ENCODE peak calls at places on chromosomes 5 and 9, in nine cellular contexts. One of them, this sample, is unnamed.

GRCh38 chr5:41406944-41407343 is 103.5 kb downstream of the PLCXD3 start:
- DNase-seq in mesenchymal stem cell: no peak
- DNase-seq in IMR-90: no peak
- DNase-seq in A549: peak
- DNase-seq in RWPE2: no peak
- DNase-seq in uterus: no peak
- DNase-seq in GM23248: no peak
- DNase-seq in neural progenitor cell: no peak
- DNase-seq in heart left ventricle: no peak
- DNase-seq in this sample: no peak

GRCh38 chr5:99019812-99020697 is 91.2 kb upstream of the CHD1 start:
- DNase-seq in mesenchymal stem cell: peak
- DNase-seq in IMR-90: peak
- DNase-seq in A549: peak
- DNase-seq in RWPE2: no peak
- DNase-seq in uterus: no peak
- DNase-seq in GM23248: peak
- DNase-seq in neural progenitor cell: no peak
- DNase-seq in heart left ventricle: no peak
- DNase-seq in this sample: no peak

GRCh38 chr5:39780341-39780740 is 355.6 kb upstream of the DAB2 start:
- DNase-seq in mesenchymal stem cell: peak
- DNase-seq in IMR-90: peak
- DNase-seq in A549: no peak
- DNase-seq in RWPE2: no peak
- DNase-seq in uterus: no peak
- DNase-seq in GM23248: peak
- DNase-seq in neural progenitor cell: peak
- DNase-seq in heart left ventricle: no peak
- DNase-seq in this sample: no peak

GRCh38 chr9:21873540-21874221 is 71.2 kb downstream of the MTAP start:
- DNase-seq in mesenchymal stem cell: peak
- DNase-seq in IMR-90: peak
- DNase-seq in A549: no peak
- DNase-seq in RWPE2: no peak
- DNase-seq in uterus: no peak
- DNase-seq in GM23248: peak
- DNase-seq in neural progenitor cell: no peak
- DNase-seq in heart left ventricle: no peak
- DNase-seq in this sample: no peak

GRCh38 chr9:87181670-87182069 is 234.4 kb upstream of the GAS1 start:
- DNase-seq in mesenchymal stem cell: no peak
- DNase-seq in IMR-90: no peak
- DNase-seq in A549: no peak
- DNase-seq in RWPE2: no peak
- DNase-seq in uterus: no peak
- DNase-seq in GM23248: no peak
- DNase-seq in neural progenitor cell: no peak
- DNase-seq in heart left ventricle: no peak
- DNase-seq in this sample: no peak

GRCh38 chr9:128972956-128973355 is 25.5 kb downstream of the NUP188 start:
- DNase-seq in mesenchymal stem cell: peak
- DNase-seq in IMR-90: peak
- DNase-seq in A549: peak
- DNase-seq in RWPE2: no peak
- DNase-seq in uterus: no peak
- DNase-seq in GM23248: peak
- DNase-seq in neural progenitor cell: no peak
- DNase-seq in heart left ventricle: no peak
- DNase-seq in this sample: no peak

GRCh38 chr9:98807811-98808195 is 333 bp downstream of the GALNT12 start:
- DNase-seq in mesenchymal stem cell: peak
- DNase-seq in IMR-90: no peak
- DNase-seq in A549: no peak
- DNase-seq in RWPE2: no peak
- DNase-seq in uterus: no peak
- DNase-seq in GM23248: peak
- DNase-seq in neural progenitor cell: peak
- DNase-seq in heart left ventricle: no peak
- DNase-seq in this sample: no peak

GRCh38 chr5:59744531-59744992 is 149.0 kb downstream of the PDE4D start:
- DNase-seq in mesenchymal stem cell: peak
- DNase-seq in IMR-90: peak
- DNase-seq in A549: peak
- DNase-seq in RWPE2: no peak
- DNase-seq in uterus: no peak
- DNase-seq in GM23248: peak
- DNase-seq in neural progenitor cell: no peak
- DNase-seq in heart left ventricle: no peak
- DNase-seq in this sample: no peak

GRCh38 chr9:131641618-131642495 is 96.5 kb downstream of the PRRT1B start:
- DNase-seq in mesenchymal stem cell: no peak
- DNase-seq in IMR-90: no peak
- DNase-seq in A549: peak
- DNase-seq in RWPE2: no peak
- DNase-seq in uterus: no peak
- DNase-seq in GM23248: no peak
- DNase-seq in neural progenitor cell: no peak
- DNase-seq in heart left ventricle: peak
- DNase-seq in this sample: peak

GRCh38 chr9:131639771-131640437 is 94.6 kb downstream of the PRRT1B start:
- DNase-seq in mesenchymal stem cell: no peak
- DNase-seq in IMR-90: no peak
- DNase-seq in A549: no peak
- DNase-seq in RWPE2: no peak
- DNase-seq in uterus: no peak
- DNase-seq in GM23248: no peak
- DNase-seq in neural progenitor cell: peak
- DNase-seq in heart left ventricle: no peak
- DNase-seq in this sample: no peak

GRCh38 chr9:131636593-131636992 is 91.3 kb downstream of the PRRT1B start:
- DNase-seq in mesenchymal stem cell: no peak
- DNase-seq in IMR-90: no peak
- DNase-seq in A549: no peak
- DNase-seq in RWPE2: no peak
- DNase-seq in uterus: no peak
- DNase-seq in GM23248: no peak
- DNase-seq in neural progenitor cell: no peak
- DNase-seq in heart left ventricle: no peak
- DNase-seq in this sample: no peak

GRCh38 chr9:131642496-131643083 is 97.3 kb downstream of the PRRT1B start:
- DNase-seq in mesenchymal stem cell: no peak
- DNase-seq in IMR-90: no peak
- DNase-seq in A549: no peak
- DNase-seq in RWPE2: no peak
- DNase-seq in uterus: no peak
- DNase-seq in GM23248: no peak
- DNase-seq in neural progenitor cell: peak
- DNase-seq in heart left ventricle: no peak
- DNase-seq in this sample: no peak

DNA sequence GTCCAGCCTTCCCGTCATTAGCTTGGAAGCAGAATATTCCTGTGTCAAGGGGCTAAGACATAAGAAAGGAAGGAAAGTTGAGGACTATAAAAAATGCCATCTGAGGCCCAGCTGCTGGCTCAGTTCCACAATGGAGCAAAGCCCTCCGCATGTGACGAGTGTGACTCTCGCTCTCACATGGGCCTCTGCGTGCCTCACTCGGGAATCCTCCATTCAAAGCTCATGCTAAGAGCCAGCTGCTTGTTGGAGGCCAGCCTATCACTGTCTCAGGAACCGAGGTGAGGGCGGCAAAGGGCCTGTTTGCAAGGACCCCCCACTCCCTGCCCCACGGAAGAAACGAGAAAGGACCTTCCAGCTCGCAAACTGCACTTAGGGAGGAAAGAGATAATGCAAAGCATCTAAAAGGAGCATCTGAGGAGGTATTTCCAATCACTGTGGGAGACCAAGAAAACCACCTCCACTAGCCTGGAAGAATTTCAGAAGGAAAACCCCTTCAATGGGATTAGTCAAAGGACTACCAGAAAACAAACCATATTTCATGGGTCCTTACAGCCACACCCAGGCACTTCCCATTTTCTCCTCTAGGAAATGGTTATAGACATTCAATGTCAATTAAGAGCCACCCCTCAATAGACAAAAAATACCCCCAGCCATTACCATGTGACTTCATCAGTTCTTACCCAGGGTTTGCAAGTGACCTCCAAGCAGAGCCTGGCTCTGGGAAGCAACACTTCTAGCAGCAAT is 95.3 kb downstream of the PRRT1B start:
- DNase-seq in mesenchymal stem cell: no peak
- DNase-seq in IMR-90: no peak
- DNase-seq in A549: no peak
- DNase-seq in RWPE2: no peak
- DNase-seq in uterus: no peak
- DNase-seq in GM23248: peak
- DNase-seq in neural progenitor cell: no peak
- DNase-seq in heart left ventricle: peak
- DNase-seq in this sample: no peak
- H3K27ac ChIP-seq in mesenchymal stem cell: no peak
- H3K27ac ChIP-seq in IMR-90: no peak
- H3K27ac ChIP-seq in A549: no peak
- H3K27ac ChIP-seq in RWPE2: no peak
- H3K27ac ChIP-seq in uterus: peak
- H3K27ac ChIP-seq in GM23248: no peak
- H3K27ac ChIP-seq in neural progenitor cell: no peak
- H3K27ac ChIP-seq in heart left ventricle: peak
- H3K27ac ChIP-seq in this sample: peak

GRCh38 chr9:28052104-28052503 is 478.8 kb upstream of the C9orf72 start:
- DNase-seq in mesenchymal stem cell: no peak
- DNase-seq in IMR-90: no peak
- DNase-seq in A549: no peak
- DNase-seq in RWPE2: no peak
- DNase-seq in uterus: no peak
- DNase-seq in GM23248: no peak
- DNase-seq in neural progenitor cell: no peak
- DNase-seq in heart left ventricle: no peak
- DNase-seq in this sample: no peak

GRCh38 chr9:28056466-28056865 is 483.2 kb upstream of the C9orf72 start:
- DNase-seq in mesenchymal stem cell: no peak
- DNase-seq in IMR-90: no peak
- DNase-seq in A549: no peak
- DNase-seq in RWPE2: no peak
- DNase-seq in uterus: no peak
- DNase-seq in GM23248: no peak
- DNase-seq in neural progenitor cell: no peak
- DNase-seq in heart left ventricle: no peak
- DNase-seq in this sample: no peak

GRCh38 chr9:28053378-28053777 is 480.1 kb upstream of the C9orf72 start:
- DNase-seq in mesenchymal stem cell: no peak
- DNase-seq in IMR-90: no peak
- DNase-seq in A549: no peak
- DNase-seq in RWPE2: no peak
- DNase-seq in uterus: no peak
- DNase-seq in GM23248: no peak
- DNase-seq in neural progenitor cell: no peak
- DNase-seq in heart left ventricle: no peak
- DNase-seq in this sample: no peak

GRCh38 chr9:28059192-28059591 is 485.9 kb upstream of the C9orf72 start:
- DNase-seq in mesenchymal stem cell: no peak
- DNase-seq in IMR-90: no peak
- DNase-seq in A549: no peak
- DNase-seq in RWPE2: no peak
- DNase-seq in uterus: no peak
- DNase-seq in GM23248: no peak
- DNase-seq in neural progenitor cell: no peak
- DNase-seq in heart left ventricle: no peak
- DNase-seq in this sample: no peak

DNA sequence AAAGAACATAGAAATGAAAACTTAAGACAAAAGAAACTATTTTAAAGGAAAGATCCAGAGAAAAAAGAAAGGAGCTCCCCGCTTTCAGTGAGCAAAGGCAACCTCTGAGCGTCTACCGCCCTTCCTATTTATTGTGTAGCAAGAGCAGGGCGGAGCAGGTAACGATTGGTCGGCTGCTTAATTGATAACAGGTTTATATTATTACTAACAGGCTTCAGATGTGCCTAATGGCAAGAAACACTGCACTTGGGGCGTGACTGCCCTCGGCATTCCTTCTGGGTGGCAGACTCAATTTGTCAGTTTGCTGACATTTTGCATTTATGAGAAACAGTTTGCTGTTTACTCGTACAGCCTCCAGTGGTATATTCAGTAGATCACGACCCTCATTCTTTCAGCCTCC is 482.7 kb upstream of the C9orf72 start:
- DNase-seq in mesenchymal stem cell: no peak
- DNase-seq in IMR-90: no peak
- DNase-seq in A549: no peak
- DNase-seq in RWPE2: no peak
- DNase-seq in uterus: no peak
- DNase-seq in GM23248: peak
- DNase-seq in neural progenitor cell: no peak
- DNase-seq in heart left ventricle: no peak
- DNase-seq in this sample: no peak
- H3K27ac ChIP-seq in mesenchymal stem cell: no peak
- H3K27ac ChIP-seq in IMR-90: no peak
- H3K27ac ChIP-seq in A549: no peak
- H3K27ac ChIP-seq in RWPE2: no peak
- H3K27ac ChIP-seq in uterus: no peak
- H3K27ac ChIP-seq in GM23248: no peak
- H3K27ac ChIP-seq in neural progenitor cell: no peak
- H3K27ac ChIP-seq in heart left ventricle: no peak
- H3K27ac ChIP-seq in this sample: no peak

DNA sequence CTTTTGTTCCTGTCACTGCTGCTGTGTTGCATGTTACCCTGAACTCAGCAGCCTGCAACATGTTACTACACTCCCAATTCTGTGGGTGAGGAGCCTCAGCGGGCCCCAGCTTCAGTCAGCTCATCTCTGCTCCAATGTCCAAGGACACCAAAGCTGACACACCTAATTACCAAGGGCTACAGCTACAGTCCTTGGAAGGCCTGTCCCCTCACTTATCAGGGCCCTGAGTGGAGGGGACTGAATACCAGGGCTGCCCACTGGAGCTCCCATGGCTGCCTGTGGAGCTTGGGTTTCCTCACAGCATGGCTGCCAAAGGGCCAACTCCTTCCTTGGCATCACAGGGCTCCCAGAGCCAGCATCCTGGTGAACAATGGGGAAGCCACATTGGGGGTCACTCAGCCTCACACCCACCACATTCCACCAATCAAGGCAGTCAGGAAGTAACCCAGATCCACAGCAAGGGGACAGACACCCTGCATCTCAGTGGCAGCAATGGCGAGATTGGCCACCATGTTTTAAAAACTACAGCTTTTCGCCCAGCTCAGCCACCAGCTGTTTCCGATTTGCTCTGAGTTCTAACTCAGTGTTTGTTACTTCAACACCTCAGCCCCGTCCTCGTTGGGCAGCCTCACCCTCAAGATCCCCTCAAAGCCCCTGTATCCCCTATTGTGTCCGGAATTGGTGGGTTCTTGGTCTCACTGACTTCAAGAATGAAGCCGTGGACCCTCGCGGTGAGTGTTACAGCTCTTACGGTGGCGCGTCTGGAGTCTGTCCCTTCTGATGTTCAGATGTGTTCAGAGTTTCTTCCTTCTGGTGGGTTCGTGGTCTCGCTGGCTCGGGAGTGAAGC is 18.9 kb downstream of the SEMA4D start:
- DNase-seq in mesenchymal stem cell: no peak
- DNase-seq in IMR-90: no peak
- DNase-seq in A549: no peak
- DNase-seq in RWPE2: no peak
- DNase-seq in uterus: no peak
- DNase-seq in GM23248: no peak
- DNase-seq in neural progenitor cell: no peak
- DNase-seq in heart left ventricle: no peak
- DNase-seq in this sample: no peak
- H3K27ac ChIP-seq in mesenchymal stem cell: no peak
- H3K27ac ChIP-seq in IMR-90: no peak
- H3K27ac ChIP-seq in A549: no peak
- H3K27ac ChIP-seq in RWPE2: peak
- H3K27ac ChIP-seq in uterus: no peak
- H3K27ac ChIP-seq in GM23248: no peak
- H3K27ac ChIP-seq in neural progenitor cell: no peak
- H3K27ac ChIP-seq in heart left ventricle: no peak
- H3K27ac ChIP-seq in this sample: no peak

GRCh38 chr5:151212361-151212899 is 11.5 kb downstream of the CCDC69 start:
- DNase-seq in mesenchymal stem cell: no peak
- DNase-seq in IMR-90: no peak
- DNase-seq in A549: no peak
- DNase-seq in RWPE2: peak
- DNase-seq in uterus: no peak
- DNase-seq in GM23248: no peak
- DNase-seq in neural progenitor cell: no peak
- DNase-seq in heart left ventricle: no peak
- DNase-seq in this sample: no peak
- H3K27ac ChIP-seq in mesenchymal stem cell: no peak
- H3K27ac ChIP-seq in IMR-90: no peak
- H3K27ac ChIP-seq in A549: no peak
- H3K27ac ChIP-seq in RWPE2: no peak
- H3K27ac ChIP-seq in uterus: peak
- H3K27ac ChIP-seq in GM23248: no peak
- H3K27ac ChIP-seq in neural progenitor cell: no peak
- H3K27ac ChIP-seq in heart left ventricle: peak
- H3K27ac ChIP-seq in this sample: no peak

This sample was measured in caudate nucleus.